ENCODE peak calls at places on chromosomes 13 and 19, in nine cellular contexts. W is esophagus muscularis mucosa; B is astrocyte; Y is stimulated activated CD4-positive, alpha-beta T cell treated with anti-CD3 and anti-CD28 coated beads, TNF-alpha, amount 100 ng/mL, for 24 hours; Q is activated T-cell treated with anti-CD3 and anti-CD28 coated beads for 1 hour; R is ELR; A is GDM1; T is ELF-1; V is posterior cingulate gyrus. X is an unnamed sample.

GRCh38 chr19:8557637-8558238 is 19.5 kb downstream of the MYO1F start:
- DNase-seq in Y (no peak), R (no peak), B (no peak), Q (no peak), W (no peak), T (peak; percentile 32), A (no peak), V (no peak), X (no peak)

GRCh38 chr19:2462635-2463421 is 6.1 kb upstream of the LMNB2 start:
- DNase-seq in W (peak; percentile 94), B (peak; percentile 99), Y (no peak), Q (no peak), T (peak; percentile 98), R (peak; percentile 99), A (no peak), V (peak; percentile 76), X (no peak)

GRCh38 chr19:42323473-42323851 is 2.0 kb upstream of the MEGF8 start:
- DNase-seq in Q (no peak), Y (no peak), W (no peak), R (no peak), V (no peak), A (no peak), T (peak; percentile 60), B (no peak), X (no peak)

GRCh38 chr19:29482855-29483640 is 42.7 kb upstream of the VSTM2B start:
- DNase-seq in Q (no peak), A (no peak), Y (no peak), T (no peak), R (no peak), V (no peak), W (peak; percentile 64), B (no peak), X (no peak)

GRCh38 chr13:26558074-26558805 is 757 bp downstream of the WASF3 start:
- DNase-seq in A (no peak), W (no peak), T (peak; percentile 35), R (peak; percentile 44), B (peak; percentile 13), V (no peak), Q (no peak), Y (no peak), X (no peak)

GRCh38 chr13:20546559-20546958 is 20.4 kb upstream of the IFT88 start:
- DNase-seq in R (no peak), Y (no peak), Q (no peak), A (peak; percentile 57), W (no peak), B (no peak), V (no peak), T (no peak), X (no peak)

GRCh38 chr19:16920816-16921529 is 32.2 kb downstream of the F2RL3 start:
- DNase-seq in V (no peak), A (no peak), R (peak; percentile 94), Y (peak; percentile 5), T (peak; percentile 14), W (no peak), B (peak; percentile 81), Q (no peak), X (no peak)

GRCh38 chr13:97079726-97080125 is 85.5 kb upstream of the OXGR1 start:
- DNase-seq in V (no peak), Q (no peak), Y (no peak), T (no peak), B (no peak), W (no peak), A (no peak), R (no peak), X (no peak)

GRCh38 chr13:111518161-111518791 is 197.8 kb downstream of the TEX29 start:
- DNase-seq in T (peak; percentile 46), W (no peak), Y (no peak), R (no peak), A (no peak), V (no peak), Q (no peak), B (no peak), X (no peak)

GRCh38 chr19:5339470-5339949 is 1.1 kb downstream of the PTPRS start:
- DNase-seq in Q (no peak), A (no peak), T (no peak), Y (no peak), B (no peak), V (no peak), R (no peak), W (no peak), X (no peak)

GRCh38 chr19:11699931-11700794 is 38.6 kb downstream of the ZNF823 start:
- DNase-seq in T (no peak), B (peak; percentile 20), V (no peak), W (no peak), Q (no peak), R (peak; percentile 66), Y (no peak), A (no peak), X (no peak)

GRCh38 chr13:102197193-102197592 is 204.7 kb downstream of the FGF14 start:
- DNase-seq in W (no peak), R (peak; percentile 28), B (peak; percentile 19), T (peak; percentile 32), Q (no peak), A (no peak), Y (no peak), V (no peak), X (no peak)

GRCh38 chr19:18649371-18650047 is 12.7 kb downstream of the KLHL26 start:
- DNase-seq in W (no peak), Q (no peak), V (peak; percentile 57), A (no peak), T (peak; percentile 72), R (no peak), B (peak; percentile 58), Y (no peak), X (no peak)

GRCh38 chr19:9323557-9323918 is 441 bp upstream of the ZNF559 start:
- DNase-seq in V (peak; percentile 63), T (no peak), B (peak; percentile 80), A (peak; percentile 72), W (no peak), R (peak; percentile 81), Q (no peak), Y (peak; percentile 15), X (no peak)

GRCh38 chr19:18515959-18516358 is 5.9 kb downstream of the ELL start:
- DNase-seq in Q (no peak), R (no peak), A (no peak), T (no peak), B (no peak), Y (no peak), W (no peak), V (no peak), X (no peak)

GRCh38 chr13:97234742-97235141 is 12.6 kb downstream of the MBNL2 start:
- DNase-seq in T (no peak), Y (no peak), Q (no peak), R (no peak), V (no peak), W (no peak), A (no peak), B (no peak), X (no peak)

GRCh38 chr19:15116856-15117255 is 9.7 kb downstream of the SYDE1 start:
- DNase-seq in T (no peak), B (no peak), Q (no peak), V (no peak), Y (no peak), W (no peak), A (no peak), R (no peak), X (no peak)

GRCh38 chr19:57807541-57807940 is 7.2 kb downstream of the ZNF552 start:
- DNase-seq in A (no peak), T (no peak), B (no peak), R (no peak), Y (no peak), Q (no peak), W (no peak), V (no peak), X (no peak)

GRCh38 chr19:4206818-4207484 is 22.4 kb upstream of the EBI3 start:
- DNase-seq in Q (no peak), R (peak; percentile 67), W (no peak), T (peak; percentile 40), V (no peak), Y (no peak), B (no peak), A (no peak), X (no peak)